ENCODE peak calls at places on chromosome 5, in six cellular contexts. J, T, M, F, R and V are unnamed samples.

GRCh38 chr5:174998131-174998730 is 273.8 kb downstream of the MSX2 start:
- DNase-seq in J (no peak), T (no peak), M (no peak), F (no peak), R (no peak), V (no peak)

GRCh38 chr5:179261301-179262125 is 83.7 kb downstream of the ADAMTS2 start:
- DNase-seq in J (no peak), T (no peak), M (peak; percentile 8), F (peak; percentile 91), R (peak; percentile 75), V (peak; percentile 41)

GRCh38 chr5:102713682-102714231 is 41.3 kb upstream of the PAM start:
- DNase-seq in J (no peak), T (no peak), M (no peak), F (no peak), R (no peak), V (no peak)

GRCh38 chr5:25544652-25545249 is 900.0 kb upstream of the CDH10 start:
- DNase-seq in J (peak; percentile 50), T (no peak), M (peak; percentile 19), F (peak; percentile 6), R (peak; percentile 58), V (peak; percentile 55)

GRCh38 chr5:178086266-178086665 is 27.1 kb upstream of the N4BP3 start:
- DNase-seq in J (no peak), T (no peak), M (no peak), F (peak; percentile 46), R (no peak), V (no peak)

GRCh38 chr5:171975877-171976667 is 30.4 kb downstream of the FBXW11 start:
- DNase-seq in J (no peak), T (no peak), M (no peak), F (no peak), R (no peak), V (no peak)

GRCh38 chr5:137822158-137822764 is 45.4 kb upstream of the MYOT start:
- DNase-seq in J (peak; percentile 27), T (no peak), M (peak; percentile 45), F (peak; percentile 60), R (peak; percentile 41), V (peak; percentile 52)

GRCh38 chr5:82467006-82467561 is 188.9 kb upstream of the RPS23 start:
- DNase-seq in J (no peak), T (no peak), M (no peak), F (no peak), R (no peak), V (no peak)

GRCh38 chr5:78534148-78535009 is 114.2 kb downstream of the LHFPL2 start:
- DNase-seq in J (no peak), T (no peak), M (no peak), F (no peak), R (peak; percentile 82), V (no peak)

GRCh38 chr5:38913714-38914113 is 67.9 kb downstream of the OSMR start:
- DNase-seq in J (no peak), T (no peak), M (no peak), F (no peak), R (peak; percentile 13), V (no peak)

GRCh38 chr5:107874810-107875209 is 204.1 kb upstream of the EFNA5 start:
- DNase-seq in J (no peak), T (no peak), M (no peak), F (no peak), R (peak; percentile 28), V (no peak)

GRCh38 chr5:113000466-113000865 is 23.9 kb downstream of the DCP2 start:
- DNase-seq in J (no peak), T (no peak), M (no peak), F (no peak), R (no peak), V (no peak)

GRCh38 chr5:138708761-138709160 is 44.5 kb upstream of the CTNNA1 start:
- DNase-seq in J (no peak), T (no peak), M (no peak), F (no peak), R (no peak), V (no peak)

GRCh38 chr5:59034498-59035186 is 451.8 kb downstream of the RAB3C start:
- DNase-seq in J (no peak), T (no peak), M (no peak), F (peak; percentile 57), R (peak; percentile 66), V (no peak)

GRCh38 chr5:24226492-24226891 is 418.3 kb downstream of the CDH10 start:
- DNase-seq in J (no peak), T (no peak), M (no peak), F (no peak), R (no peak), V (no peak)

GRCh38 chr5:170297589-170298462 is at the start of gene LCP2:
- DNase-seq in J (no peak), T (no peak), M (no peak), F (no peak), R (no peak), V (no peak)

GRCh38 chr5:110909950-110910349 is 161.6 kb upstream of the TSLP start:
- DNase-seq in J (no peak), T (no peak), M (no peak), F (no peak), R (no peak), V (no peak)

GRCh38 chr5:171956314-171956713 is 50.1 kb downstream of the FBXW11 start:
- DNase-seq in J (no peak), T (no peak), M (no peak), F (no peak), R (no peak), V (no peak)

GRCh38 chr5:81121836-81122235 is 111.3 kb upstream of the CKMT2 start:
- DNase-seq in J (no peak), T (no peak), M (no peak), F (no peak), R (no peak), V (no peak)

GRCh38 chr5:129747847-129748407 is at the start of gene MINAR2:
- DNase-seq in J (no peak), T (no peak), M (no peak), F (no peak), R (no peak), V (no peak)

GRCh38 chr5:80487829-80488708 is at the start of gene FAM151B:
- DNase-seq in J (peak; percentile 87), T (peak; percentile 95), M (peak; percentile 95), F (peak; percentile 95), R (peak; percentile 86), V (peak; percentile 91)

GRCh38 chr5:137462816-137463520 is 36.2 kb downstream of the SPOCK1 start:
- DNase-seq in J (no peak), T (no peak), M (no peak), F (no peak), R (no peak), V (no peak)

GRCh38 chr5:173326501-173326960 is 1.7 kb downstream of the STC2 start:
- DNase-seq in J (no peak), T (no peak), M (no peak), F (no peak), R (peak; percentile 86), V (no peak)
- H3K27ac ChIP-seq in J (peak overlapping the region; percentile 59), T (no peak overlapping the region), M (peak overlapping the region; percentile 81), F (no peak overlapping the region), R (peak overlapping the region; percentile 55), V (no peak overlapping the region)

DNA sequence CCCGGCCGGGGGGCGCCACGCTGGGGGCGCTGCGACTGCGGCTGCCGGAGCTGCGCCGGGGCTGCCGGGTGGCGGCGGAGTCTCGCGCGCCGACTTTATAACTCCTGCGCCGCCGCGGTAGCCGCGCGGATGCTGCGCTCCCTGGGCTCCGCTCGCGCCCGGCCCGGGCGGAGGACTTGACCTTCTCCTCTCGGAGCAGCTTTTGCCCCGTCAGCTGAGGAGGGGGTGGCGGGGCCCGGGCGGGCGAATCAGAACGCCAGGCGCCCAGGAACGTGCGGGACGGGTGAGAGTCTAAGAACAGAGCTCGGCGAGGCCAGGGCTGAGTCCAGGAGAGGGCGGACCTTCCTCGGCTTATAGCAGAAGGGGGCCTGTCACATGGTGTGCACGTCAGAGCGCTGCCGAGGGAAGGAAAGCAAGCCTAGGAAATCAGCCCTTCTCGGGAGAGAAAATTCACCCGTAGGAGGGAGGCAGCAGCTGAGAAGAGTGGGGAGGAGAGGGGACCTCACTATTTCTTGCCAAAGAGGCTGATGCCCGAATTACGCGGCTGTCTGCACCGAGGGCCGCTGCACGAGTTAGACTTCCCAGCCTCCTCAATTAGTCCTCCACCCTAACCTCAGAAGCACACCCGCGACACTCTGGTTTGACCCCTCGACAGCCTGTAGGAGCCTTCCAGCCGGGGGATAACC is at the start of gene FOXD1:
- DNase-seq in J (peak; percentile 86), T (peak; percentile 53), M (no peak), F (peak; percentile 80), R (peak; percentile 94), V (no peak)
- H3K4me3 ChIP-seq in J (peak within 1 kb of the TSS; percentile 61), T (peak within 1 kb of the TSS; percentile 52), M (no peak within 1 kb of the TSS), F (peak within 1 kb of the TSS; percentile 74), R (peak within 1 kb of the TSS; percentile 80), V (peak within 1 kb of the TSS; percentile 39)

DNA sequence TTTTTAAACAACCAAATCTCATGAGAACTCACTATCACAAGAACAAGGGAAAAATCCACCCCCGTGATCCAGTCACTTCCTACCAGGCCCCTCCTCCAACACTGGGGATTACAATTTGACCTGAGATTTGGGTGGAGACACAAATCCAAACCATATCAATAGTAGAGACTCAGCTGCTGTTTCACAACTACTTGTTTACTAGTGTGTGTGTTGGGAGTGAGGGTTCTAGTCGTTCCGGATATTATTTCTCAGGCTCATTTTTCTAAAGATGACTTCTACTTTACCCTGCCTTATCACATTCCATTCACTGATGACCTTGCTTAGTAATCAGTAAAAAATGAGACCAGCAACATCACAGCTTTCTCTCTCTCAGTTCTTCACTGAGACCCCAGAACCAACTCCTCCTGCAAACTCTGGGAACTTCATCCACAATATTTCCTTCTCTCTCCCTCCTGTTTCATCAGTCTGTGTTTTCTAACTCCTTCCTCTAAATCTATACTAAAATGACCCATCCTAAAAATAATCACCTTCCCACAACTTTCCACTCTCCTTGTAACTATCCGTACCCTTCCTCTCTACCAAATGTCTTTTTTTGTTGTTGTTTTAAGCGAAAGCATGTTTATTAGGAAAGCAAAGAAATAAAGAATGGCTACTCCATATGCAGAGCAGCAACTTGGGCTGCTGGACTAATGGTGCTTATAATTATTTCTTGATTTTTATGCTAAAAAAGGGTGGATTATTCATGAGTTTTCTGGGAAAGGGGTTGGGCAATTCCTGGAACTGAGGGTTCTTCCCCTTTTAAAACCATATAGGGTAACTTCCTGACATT is 121.5 kb upstream of the SPRY4 start:
- DNase-seq in J (no peak), T (no peak), M (no peak), F (no peak), R (peak; percentile 85), V (no peak)
- H3K27ac ChIP-seq in J (no peak overlapping the region), T (peak overlapping the region; percentile 28), M (peak overlapping the region; percentile 32), F (peak overlapping the region; percentile 43), R (no peak overlapping the region), V (no peak overlapping the region)

GRCh38 chr5:134504629-134505300 is 20.7 kb upstream of the JADE2 start:
- DNase-seq in J (no peak), T (no peak), M (no peak), F (no peak), R (no peak), V (no peak)

GRCh38 chr5:134500699-134501430 is 24.6 kb upstream of the JADE2 start:
- DNase-seq in J (no peak), T (no peak), M (no peak), F (no peak), R (no peak), V (no peak)

GRCh38 chr5:134502259-134502658 is 23.2 kb upstream of the JADE2 start:
- DNase-seq in J (no peak), T (no peak), M (no peak), F (no peak), R (no peak), V (no peak)

GRCh38 chr5:134503937-134504437 is 21.5 kb upstream of the JADE2 start:
- DNase-seq in J (no peak), T (no peak), M (no peak), F (no peak), R (no peak), V (no peak)

GRCh38 chr5:134503088-134503936 is 22.2 kb upstream of the JADE2 start:
- DNase-seq in J (no peak), T (peak; percentile 62), M (peak; percentile 53), F (peak; percentile 34), R (peak; percentile 99), V (no peak)
- H3K4me3 ChIP-seq in J (no peak overlapping the region), T (no peak overlapping the region), M (no peak overlapping the region), F (no peak overlapping the region), R (peak overlapping the region; percentile 14), V (no peak overlapping the region)